ENCODE peak calls at places on chromosomes 7 and 10, in eight cellular contexts. R is NCI-H1092 treated with DMSO at 0.1 percent for 48 hours; Z is NCI-H1105; G is activated CD4-positive, alpha-beta T cell treated with anti-CD3 and anti-CD28 coated beads for 24 hours; I is activated T-cell treated with anti-CD3 and anti-CD28 coated beads for 1 hour; J is activated CD8-positive, alpha-beta T cell treated with anti-CD3 and anti-CD28 coated beads for 36 hours; N is posterior vena cava; B is hepatocyte. P is an unnamed sample.

GRCh38 chr7:80089341-80089740 is 45.3 kb upstream of the GNAI1 start:
- DNase-seq in B (no peak), Z (no peak), R (no peak), N (no peak), G (no peak), J (no peak), I (no peak), P (no peak)

GRCh38 chr10:86759073-86759672 is 2.8 kb downstream of the BMPR1A start:
- DNase-seq in G (no peak), I (no peak), Z (no peak), J (no peak), B (no peak), N (no peak), R (no peak), P (no peak)

GRCh38 chr7:2231992-2232765 is 566 bp downstream of the MAD1L1 start:
- DNase-seq in Z (peak; percentile 45), N (no peak), B (peak; percentile 37), I (no peak), R (peak; percentile 69), G (no peak), J (peak; percentile 39), P (no peak)

GRCh38 chr10:52215745-52216361 is 98.2 kb upstream of the DKK1 start:
- DNase-seq in N (no peak), G (no peak), J (peak; percentile 54), B (peak; percentile 77), R (peak; percentile 35), Z (peak; percentile 10), I (peak; percentile 7), P (no peak)

GRCh38 chr10:122327237-122328206 is 47.0 kb upstream of the PLEKHA1 start:
- DNase-seq in N (no peak), R (no peak), Z (no peak), G (no peak), J (no peak), B (no peak), I (no peak), P (no peak)

GRCh38 chr10:7488418-7488829 is 77.6 kb upstream of the SFMBT2 start:
- DNase-seq in J (no peak), G (no peak), B (peak; percentile 80), N (no peak), I (no peak), R (no peak), Z (no peak), P (no peak)

GRCh38 chr7:88040694-88041093 is 106.6 kb downstream of the ADAM22 start:
- DNase-seq in B (no peak), I (no peak), N (no peak), J (no peak), R (no peak), G (no peak), Z (no peak), P (no peak)

GRCh38 chr7:99615989-99616358 is 772 bp upstream of the ZSCAN25 start:
- DNase-seq in J (no peak), I (no peak), G (no peak), R (no peak), N (no peak), B (no peak), Z (no peak), P (no peak)

GRCh38 chr7:45679516-45679915 is 105.3 kb downstream of the ADCY1 start:
- DNase-seq in N (peak; percentile 30), Z (no peak), G (no peak), R (no peak), I (no peak), B (no peak), J (no peak), P (peak; percentile 43)

P was measured in mesenteric fat pad.